ENCODE peak calls at places on chromosomes 4 and X, in seven cellular contexts. F is A673, X is endodermal cell, K is tibial nerve, T is GM06990, U is RWPE2, H is breast epithelium. W is an unnamed sample.

GRCh38 chrX:154322890-154323289 is 27.3 kb downstream of the TKTL1 start:
- DNase-seq in X (no peak), H (no peak), K (no peak), T (no peak), U (no peak), F (no peak), W (no peak)

GRCh38 chr4:174244441-174244840 is 39.0 kb downstream of the FBXO8 start:
- DNase-seq in U (no peak), T (no peak), F (no peak), X (no peak), K (no peak), H (no peak), W (no peak)

GRCh38 chr4:24910504-24910903 is 2.3 kb downstream of the CCDC149 start:
- DNase-seq in X (no peak), H (no peak), F (no peak), K (no peak), U (no peak), T (no peak), W (no peak)

GRCh38 chr4:2286904-2287593 is 25.1 kb upstream of the MXD4 start:
- DNase-seq in U (peak; percentile 47), K (peak; percentile 9), F (no peak), X (peak; percentile 52), H (no peak), T (no peak), W (peak; percentile 49)

GRCh38 chr4:125085-125820 is 952 bp downstream of the ZNF718 start:
- DNase-seq in U (no peak), T (peak; percentile 69), F (peak; percentile 52), K (no peak), X (peak; percentile 86), H (peak; percentile 18), W (peak; percentile 88)

GRCh38 chr4:88533088-88533790 is 9.7 kb upstream of the PYURF start:
- DNase-seq in U (no peak), F (no peak), T (no peak), H (no peak), X (peak; percentile 64), K (no peak), W (no peak)

GRCh38 chr4:23040539-23040938 is 347.8 kb downstream of the GBA3 start:
- DNase-seq in K (no peak), X (peak; percentile 49), U (no peak), H (no peak), F (no peak), T (no peak), W (no peak)

GRCh38 chr4:7860600-7861158 is 79.0 kb downstream of the AFAP1 start:
- DNase-seq in K (no peak), H (no peak), T (no peak), U (no peak), X (no peak), F (no peak), W (no peak)

GRCh38 chrX:41293269-41293668 is 40.7 kb upstream of the DDX3X start:
- DNase-seq in H (no peak), F (peak; percentile 47), U (no peak), K (no peak), X (peak; percentile 82), T (no peak), W (no peak)

GRCh38 chrX:43961699-43962098 is 11.5 kb downstream of the NDP start:
- DNase-seq in H (no peak), X (no peak), U (no peak), K (no peak), F (peak; percentile 15), T (no peak), W (no peak)

GRCh38 chrX:16451331-16451730 is 198.6 kb upstream of the S100G start:
- DNase-seq in U (no peak), F (no peak), T (no peak), K (no peak), H (no peak), X (no peak), W (no peak)

GRCh38 chr4:129179276-129179675 is 83.3 kb downstream of the C4orf33 start:
- DNase-seq in T (no peak), F (no peak), U (no peak), H (no peak), X (no peak), K (no peak), W (no peak)

GRCh38 chr4:111512081-111512774 is 633.0 kb upstream of the FAM241A start:
- DNase-seq in K (no peak), U (no peak), H (no peak), X (no peak), F (peak; percentile 73), T (no peak), W (no peak)

GRCh38 chr4:40258624-40259023 is 61.8 kb downstream of the RHOH start:
- DNase-seq in T (no peak), K (no peak), X (no peak), H (no peak), F (no peak), U (no peak), W (no peak)

GRCh38 chrX:8913665-8914409 is 112.7 kb upstream of the FAM9A start:
- DNase-seq in T (no peak), U (no peak), K (no peak), F (no peak), H (peak; percentile 26), X (no peak), W (no peak)

GRCh38 chrX:154412468-154412867 is 1.1 kb downstream of the TAFAZZIN start:
- DNase-seq in H (no peak), T (no peak), F (no peak), X (no peak), K (no peak), U (no peak), W (no peak)

GRCh38 chr4:125390126-125390525 is 75.4 kb downstream of the FAT4 start:
- DNase-seq in U (peak; percentile 47), K (no peak), H (no peak), X (no peak), F (no peak), T (no peak), W (no peak)

GRCh38 chrX:45001038-45001437 is 128.1 kb downstream of the KDM6A start:
- DNase-seq in F (no peak), U (no peak), T (no peak), H (no peak), X (no peak), K (no peak), W (no peak)

GRCh38 chr4:2070421-2071251 is 11.5 kb downstream of the NAT8L start:
- DNase-seq in X (peak; percentile 31), T (no peak), F (no peak), K (no peak), U (peak; percentile 41), H (no peak), W (peak; percentile 45)

GRCh38 chr4:5365071-5366008 is 314.1 kb downstream of the STK32B start:
- DNase-seq in H (peak; percentile 21), U (peak; percentile 95), X (peak; percentile 69), K (no peak), F (peak; percentile 63), T (no peak), W (no peak)

GRCh38 chrX:43970528-43970927 is 2.7 kb downstream of the NDP start:
- DNase-seq in T (no peak), K (no peak), X (no peak), F (no peak), H (no peak), U (no peak), W (no peak)

GRCh38 chr4:145939241-145939640 is 618 bp upstream of the ZNF827 start:
- DNase-seq in F (no peak), T (no peak), U (no peak), H (no peak), X (no peak), K (no peak), W (no peak)

GRCh38 chr4:17664755-17665154 is 50.3 kb downstream of the MED28 start:
- DNase-seq in H (no peak), F (no peak), U (no peak), K (no peak), X (no peak), T (peak; percentile 44), W (no peak)

GRCh38 chr4:147453561-147454141 is 27.2 kb upstream of the EDNRA start:
- DNase-seq in H (no peak), K (no peak), T (no peak), F (peak; percentile 43), X (no peak), U (no peak), W (no peak)

DNA sequence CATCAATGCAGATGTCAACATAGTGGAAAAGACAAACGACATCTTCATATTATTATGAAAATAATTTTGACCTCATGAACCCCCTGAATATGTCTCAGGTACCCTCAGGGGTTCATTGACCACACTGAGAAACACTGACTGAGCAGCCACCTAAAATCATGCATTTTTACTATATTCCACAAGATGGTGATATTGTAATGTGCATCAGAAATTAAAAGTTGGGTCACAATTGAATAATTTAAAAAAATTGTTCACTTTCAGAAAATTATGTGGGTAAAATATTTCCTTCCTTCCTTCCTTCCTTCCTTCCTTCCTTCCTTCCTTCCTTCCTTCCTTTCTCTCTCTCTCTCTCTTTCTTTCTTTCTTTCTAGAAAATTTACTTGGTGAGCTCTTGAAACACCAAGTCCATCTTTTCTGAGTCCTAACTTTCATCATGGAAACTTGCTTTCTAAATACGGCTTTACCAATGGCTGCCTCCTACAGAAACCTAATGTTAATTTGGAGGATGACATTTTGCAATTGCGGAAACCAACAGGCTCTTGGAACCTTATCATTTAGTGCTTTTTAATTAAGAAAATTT is 103.6 kb downstream of the RTL3 start:
- DNase-seq in H (no peak), X (no peak), K (no peak), U (no peak), F (peak; percentile 86), T (no peak), W (no peak)
- TF ChIP-seq CTCF in H (peak; percentile 36), X (peak; percentile 49), K (peak; percentile 35), U (peak; percentile 30), F (peak; percentile 60), T (peak; percentile 35), W (no peak)

GRCh38 chrX:136199365-136199764 is 51.8 kb downstream of the MAP7D3 start:
- DNase-seq in X (no peak), K (no peak), U (no peak), T (no peak), H (no peak), F (no peak), W (no peak)
- H3K27me3 ChIP-seq in X (no peaks in the 10 kb centered on the region), K (no peaks in the 10 kb centered on the region), U (no peaks in the 10 kb centered on the region), T (no peaks in the 10 kb centered on the region), H (peaks cover 35% of the 10 kb centered on the region), F (peaks cover 9% of the 10 kb centered on the region), W (no peaks in the 10 kb centered on the region)

GRCh38 chrX:28628101-28628500 is 40.9 kb downstream of the IL1RAPL1 start:
- DNase-seq in U (no peak), K (no peak), T (no peak), F (no peak), H (no peak), X (no peak), W (no peak)

GRCh38 chrX:28625223-28625622 is 38.0 kb downstream of the IL1RAPL1 start:
- DNase-seq in H (no peak), F (no peak), U (no peak), X (peak; percentile 70), K (no peak), T (no peak), W (no peak)
- TF ChIP-seq CTCF in H (no peak), F (no peak), U (no peak), X (no peak), K (no peak), T (no peak), W (no peak)

GRCh38 chrX:50586980-50587379 is 116.4 kb upstream of the DGKK start:
- DNase-seq in T (no peak), H (no peak), U (no peak), F (no peak), K (no peak), X (no peak), W (no peak)

GRCh38 chrX:50586407-50586806 is 115.8 kb upstream of the DGKK start:
- DNase-seq in H (no peak), K (no peak), T (no peak), F (no peak), X (no peak), U (no peak), W (no peak)

GRCh38 chrX:50579955-50580354 is 109.3 kb upstream of the DGKK start:
- DNase-seq in K (no peak), T (peak; percentile 14), X (peak; percentile 74), U (no peak), F (peak; percentile 80), H (no peak), W (no peak)

GRCh38 chrX:50581405-50581804 is 110.8 kb upstream of the DGKK start:
- DNase-seq in X (no peak), H (no peak), F (no peak), U (no peak), T (no peak), K (no peak), W (no peak)
- H3K27me3 ChIP-seq in X (no peaks in the 10 kb centered on the region), H (peaks cover 41% of the 10 kb centered on the region), F (no peaks in the 10 kb centered on the region), U (no peaks in the 10 kb centered on the region), T (no peaks in the 10 kb centered on the region), K (no peaks in the 10 kb centered on the region), W (no peaks in the 10 kb centered on the region)